ENCODE peak calls at places on chromosomes 7 and 10, in seven cellular contexts. H, U, A, I, C, B and P are unnamed samples.

GRCh38 chr10:80429521-80429966 is 21.2 kb downstream of the PRXL2A start:
- DNase-seq in H (no peak), U (peak), A (no peak), I (no peak), C (no peak), B (no peak), P (no peak)

GRCh38 chr10:5512881-5513698 is 11.7 kb upstream of the CALML3 start:
- DNase-seq in H (no peak), U (no peak), A (no peak), I (no peak), C (peak), B (no peak), P (no peak)

GRCh38 chr7:138625849-138626230 is 75.3 kb downstream of the SVOPL start:
- DNase-seq in H (no peak), U (no peak), A (no peak), I (peak), C (no peak), B (no peak), P (no peak)

GRCh38 chr10:132361581-132362101 is 29.6 kb downstream of the LRRC27 start:
- DNase-seq in H (no peak), U (no peak), A (no peak), I (no peak), C (peak), B (no peak), P (no peak)

GRCh38 chr7:40720401-40720800 is 585.6 kb downstream of the SUGCT start:
- DNase-seq in H (no peak), U (no peak), A (no peak), I (no peak), C (no peak), B (no peak), P (no peak)

GRCh38 chr10:95209509-95210127 is 15.6 kb downstream of the ACSM6 start:
- DNase-seq in H (no peak), U (no peak), A (no peak), I (no peak), C (no peak), B (no peak), P (no peak)

GRCh38 chr7:779480-779879 is 52.4 kb upstream of the PRKAR1B start:
- DNase-seq in H (no peak), U (no peak), A (no peak), I (no peak), C (no peak), B (no peak), P (no peak)

GRCh38 chr7:8146156-8146555 is 115.8 kb downstream of the ICA1 start:
- DNase-seq in H (no peak), U (no peak), A (no peak), I (no peak), C (no peak), B (no peak), P (no peak)

GRCh38 chr7:31327071-31327470 is 13.5 kb downstream of the NEUROD6 start:
- DNase-seq in H (no peak), U (no peak), A (no peak), I (no peak), C (no peak), B (no peak), P (no peak)

GRCh38 chr10:38038107-38038931 is 27.8 kb downstream of the ZNF33A start:
- DNase-seq in H (no peak), U (no peak), A (no peak), I (no peak), C (no peak), B (no peak), P (no peak)

GRCh38 chr7:139619367-139619657 is 95.8 kb downstream of the CLEC2L start:
- DNase-seq in H (no peak), U (no peak), A (no peak), I (no peak), C (no peak), B (no peak), P (no peak)

GRCh38 chr10:14003517-14003916 is 327.2 kb downstream of the FRMD4A start:
- DNase-seq in H (no peak), U (no peak), A (no peak), I (no peak), C (no peak), B (no peak), P (no peak)

GRCh38 chr10:22810643-22811254 is 96.4 kb upstream of the PIP4K2A start:
- DNase-seq in H (no peak), U (no peak), A (no peak), I (no peak), C (no peak), B (no peak), P (no peak)

GRCh38 chr10:80471715-80472233 is 17.7 kb downstream of the TSPAN14 start:
- DNase-seq in H (no peak), U (no peak), A (no peak), I (no peak), C (no peak), B (no peak), P (no peak)

GRCh38 chr10:131743190-131744151 is 157.3 kb upstream of the PPP2R2D start:
- DNase-seq in H (no peak), U (no peak), A (no peak), I (no peak), C (peak), B (no peak), P (no peak)

GRCh38 chr7:127582361-127582760 is 3.0 kb downstream of the GCC1 start:
- DNase-seq in H (no peak), U (no peak), A (peak), I (no peak), C (peak), B (no peak), P (no peak)

GRCh38 chr7:33725641-33726040 is 179.7 kb upstream of the BMPER start:
- DNase-seq in H (no peak), U (no peak), A (no peak), I (no peak), C (no peak), B (no peak), P (no peak)

GRCh38 chr10:77086081-77086480 is 551.5 kb downstream of the KCNMA1 start:
- DNase-seq in H (no peak), U (no peak), A (no peak), I (no peak), C (no peak), B (no peak), P (no peak)

GRCh38 chr7:139720705-139721231 is 57.0 kb downstream of the HIPK2 start:
- DNase-seq in H (no peak), U (no peak), A (no peak), I (no peak), C (no peak), B (no peak), P (no peak)

GRCh38 chr7:51366930-51367613 is 50.5 kb upstream of the COBL start:
- DNase-seq in H (no peak), U (peak), A (peak), I (peak), C (peak), B (no peak), P (peak)

GRCh38 chr10:59177031-59177861 is 803 bp downstream of the PHYHIPL start:
- DNase-seq in H (no peak), U (no peak), A (no peak), I (peak), C (peak), B (no peak), P (peak)

GRCh38 chr10:96124230-96125141 is 5.6 kb upstream of the ZNF518A start:
- DNase-seq in H (no peak), U (no peak), A (no peak), I (no peak), C (no peak), B (no peak), P (no peak)

GRCh38 chr7:78090616-78091015 is 292.0 kb downstream of the PHTF2 start:
- DNase-seq in H (no peak), U (peak), A (no peak), I (no peak), C (peak), B (no peak), P (no peak)

GRCh38 chr10:109191341-109191740 is 732.0 kb downstream of the XPNPEP1 start:
- DNase-seq in H (no peak), U (no peak), A (no peak), I (no peak), C (no peak), B (no peak), P (no peak)

GRCh38 chr10:78584666-78585065 is 484.1 kb upstream of the ZMIZ1 start:
- DNase-seq in H (no peak), U (no peak), A (no peak), I (no peak), C (no peak), B (no peak), P (no peak)

GRCh38 chr10:128147064-128147463 is 20.8 kb upstream of the MKI67 start:
- DNase-seq in H (no peak), U (no peak), A (no peak), I (no peak), C (no peak), B (no peak), P (no peak)

GRCh38 chr10:85863301-85864172 is 503.1 kb downstream of the GRID1 start:
- DNase-seq in H (no peak), U (no peak), A (no peak), I (no peak), C (no peak), B (no peak), P (no peak)